ENCODE peak calls at places on chromosome 15, in five cellular contexts. D is stimulated activated CD4-positive, alpha-beta T cell treated with anti-CD3 and anti-CD28 coated beads, Interleukin-12 subunit alpha, Interleukin-12 subunit beta, amount 100 ng/mL, for 4 hours; T is cardiac fibroblast; A is WERI-Rb-1; C is WTC11. U is an unnamed sample.

GRCh38 chr15:53586815-53587214 is 172.6 kb downstream of the WDR72 start:
- DNase-seq in C (peak; percentile 87), T (no peak), A (peak; percentile 75), D (no peak), U (peak; percentile 11)

GRCh38 chr15:100252779-100253417 is 88.9 kb downstream of the ADAMTS17 start:
- DNase-seq in T (no peak), C (no peak), D (no peak), A (no peak), U (no peak)

GRCh38 chr15:99149366-99149765 is 44.5 kb downstream of the SYNM start:
- DNase-seq in A (no peak), T (no peak), D (no peak), C (no peak), U (no peak)

GRCh38 chr15:67322481-67322880 is 67.9 kb downstream of the IQCH start:
- DNase-seq in C (no peak), D (no peak), T (no peak), A (no peak), U (peak; percentile 12)

GRCh38 chr15:98647026-98647773 is 1.1 kb upstream of the IGF1R start:
- DNase-seq in A (peak; percentile 86), D (peak; percentile 66), T (peak; percentile 63), C (peak; percentile 88), U (peak; percentile 84)

GRCh38 chr15:57824186-57824585 is 117.7 kb downstream of the POLR2M start:
- DNase-seq in C (no peak), T (no peak), A (no peak), D (no peak), U (no peak)

GRCh38 chr15:99361541-99362185 is 110.4 kb downstream of the LRRC28 start:
- DNase-seq in T (peak; percentile 19), C (no peak), D (no peak), A (no peak), U (no peak)

GRCh38 chr15:31461911-31462480 is 135.4 kb downstream of the KLF13 start:
- DNase-seq in A (no peak), T (no peak), C (no peak), D (no peak), U (no peak)

GRCh38 chr15:25717861-25718504 is 145.1 kb downstream of the ATP10A start:
- DNase-seq in C (no peak), A (peak; percentile 42), T (no peak), D (no peak), U (peak; percentile 44)

GRCh38 chr15:90114451-90114901 is 12.2 kb upstream of the IDH2 start:
- DNase-seq in D (no peak), C (no peak), T (no peak), A (no peak), U (no peak)

GRCh38 chr15:50067254-50067653 is 51.8 kb downstream of the ATP8B4 start:
- DNase-seq in D (no peak), C (no peak), A (no peak), T (no peak), U (no peak)

GRCh38 chr15:35912196-35912595 is 366.2 kb upstream of the DPH6 start:
- DNase-seq in A (no peak), C (no peak), T (peak; percentile 46), D (no peak), U (peak; percentile 2)

GRCh38 chr15:91471410-91471993 is 371.4 kb downstream of the SV2B start:
- DNase-seq in C (no peak), T (no peak), D (no peak), A (no peak), U (no peak)

GRCh38 chr15:68620721-68621528 is 42.1 kb downstream of the CORO2B start:
- DNase-seq in T (peak; percentile 99), D (no peak), A (peak; percentile 81), C (no peak), U (peak; percentile 98)

GRCh38 chr15:74891469-74891868 is 1.6 kb downstream of the MPI start:
- DNase-seq in D (no peak), A (no peak), T (no peak), C (no peak), U (no peak)

GRCh38 chr15:38589502-38589901 is 24.9 kb upstream of the RASGRP1 start:
- DNase-seq in T (peak; percentile 74), D (no peak), A (no peak), C (no peak), U (peak; percentile 59)

GRCh38 chr15:62622775-62623174 is 419.8 kb upstream of the TPM1 start:
- DNase-seq in A (peak; percentile 81), D (no peak), T (no peak), C (no peak), U (no peak)

GRCh38 chr15:93072440-93073394 is 16.3 kb downstream of the RGMA start:
- DNase-seq in D (no peak), C (peak; percentile 89), T (peak; percentile 81), A (peak; percentile 76), U (peak; percentile 95)

GRCh38 chr15:26971303-26972018 is 480 bp downstream of the GABRG3 start:
- DNase-seq in D (no peak), A (peak; percentile 46), C (peak; percentile 49), T (no peak), U (peak; percentile 60)

GRCh38 chr15:60912984-60913697 is 316.0 kb downstream of the RORA start:
- DNase-seq in D (no peak), C (no peak), T (peak; percentile 10), A (peak; percentile 37), U (peak; percentile 27)

GRCh38 chr15:56251315-56252091 is 7.8 kb upstream of the RFX7 start:
- DNase-seq in A (peak; percentile 56), D (no peak), C (no peak), T (no peak), U (no peak)

GRCh38 chr15:81050806-81051205 is 50.1 kb downstream of the TLNRD1 start:
- DNase-seq in A (no peak), C (no peak), D (no peak), T (no peak), U (no peak)

GRCh38 chr15:37695719-37696118 is 238.7 kb upstream of the TMCO5A start:
- DNase-seq in T (no peak), D (no peak), A (no peak), C (no peak), U (peak; percentile 63)

GRCh38 chr15:38130739-38131498 is 121.7 kb upstream of the SPRED1 start:
- DNase-seq in T (peak; percentile 98), D (no peak), A (peak; percentile 65), C (no peak), U (peak; percentile 84)